ENCODE peak calls at places on chromosome 22, in five cellular contexts. D is coronary artery, H is fibroblast of lung, K is astrocyte of the spinal cord, I is IMR-90. Q is an unnamed sample.

GRCh38 chr22:23404689-23405365 is 175.3 kb downstream of the IGLL1 start:
- DNase-seq in D (no peak), K (peak), I (peak), H (no peak), Q (no peak)

GRCh38 chr22:19632671-19633148 is 81.6 kb upstream of the SEPTIN5 start:
- DNase-seq in K (no peak), D (peak), I (no peak), H (peak), Q (peak)

GRCh38 chr22:24516301-24516737 is 21.2 kb downstream of the UPB1 start:
- DNase-seq in K (peak), D (no peak), H (peak), I (peak), Q (peak)

GRCh38 chr22:49664371-49664881 is 163.2 kb downstream of the BRD1 start:
- DNase-seq in D (peak), K (no peak), H (no peak), I (no peak), Q (no peak)

GRCh38 chr22:37288521-37288920 is 6.2 kb downstream of the CYTH4 start:
- DNase-seq in H (no peak), I (no peak), K (no peak), D (no peak), Q (no peak)

GRCh38 chr22:37482244-37482643 is 3.9 kb downstream of the MFNG start:
- DNase-seq in I (peak), H (no peak), D (no peak), K (no peak), Q (no peak)

GRCh38 chr22:36430863-36431262 is 43.1 kb upstream of the MYH9 start:
- DNase-seq in H (peak), I (peak), K (no peak), D (no peak), Q (no peak)

GRCh38 chr22:21038405-21038804 is 6.0 kb upstream of the SLC7A4 start:
- DNase-seq in D (no peak), I (peak), K (peak), H (peak), Q (peak)

GRCh38 chr22:43928418-43929307 is 5.1 kb downstream of the PNPLA3 start:
- DNase-seq in D (no peak), K (no peak), I (no peak), H (no peak), Q (no peak)

GRCh38 chr22:30930228-30930627 is 38.3 kb downstream of the MORC2 start:
- DNase-seq in K (no peak), I (no peak), H (no peak), D (no peak), Q (no peak)

GRCh38 chr22:30926706-30927105 is 41.9 kb downstream of the MORC2 start:
- DNase-seq in I (no peak), D (no peak), K (no peak), H (no peak), Q (no peak)

GRCh38 chr22:30925667-30926066 is 42.9 kb downstream of the MORC2 start:
- DNase-seq in D (no peak), I (no peak), K (no peak), H (no peak), Q (no peak)

GRCh38 chr22:30928401-30928800 is 40.2 kb downstream of the MORC2 start:
- DNase-seq in D (no peak), H (no peak), I (no peak), K (no peak), Q (no peak)

GRCh38 chr22:30927806-30928205 is 40.8 kb downstream of the MORC2 start:
- DNase-seq in K (no peak), D (no peak), H (no peak), I (no peak), Q (no peak)
- TF ChIP-seq CTCF in K (no peak), D (no peak), H (no peak), I (no peak), Q (no peak)

GRCh38 chr22:46499798-46500174 is 37.6 kb downstream of the CELSR1 start:
- DNase-seq in K (no peak), D (no peak), H (no peak), I (no peak), Q (no peak)
- H3K4me3 ChIP-seq in K (no peak), D (no peak), H (no peak), I (no peak), Q (no peak)

DNA sequence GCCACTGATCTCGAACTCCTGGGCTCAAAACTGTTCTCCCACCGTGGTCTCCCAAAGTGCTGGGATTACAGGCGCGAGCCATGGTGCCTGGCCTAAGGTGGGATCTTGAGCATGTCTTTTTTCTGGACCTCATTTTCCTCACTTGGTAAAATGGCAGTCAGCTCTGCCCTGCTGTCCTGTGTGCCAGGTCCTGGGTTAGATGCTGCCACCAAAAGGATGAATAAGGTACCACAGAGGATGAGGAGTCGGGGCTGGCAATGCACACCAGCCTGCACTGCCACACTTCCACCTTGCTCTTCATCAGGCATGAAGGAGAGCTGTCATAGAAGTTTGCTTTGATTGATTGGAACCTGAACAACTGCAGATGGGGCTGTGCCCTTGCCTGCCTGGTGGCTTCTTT is 32.3 kb downstream of the ACO2 start:
- DNase-seq in K (no peak), I (no peak), D (no peak), H (no peak), Q (no peak)
- TF ChIP-seq CTCF in K (peak), I (peak), D (no peak), H (peak), Q (no peak)

GRCh38 chr22:17772249-17772962 is 1.9 kb downstream of the BID start:
- DNase-seq in D (no peak), I (peak), H (peak), K (no peak), Q (peak)
- H3K4me3 ChIP-seq in D (peak), I (peak), H (no peak), K (peak), Q (peak)